ENCODE peak calls at places on chromosomes 2 and 18, in four cellular contexts. One of them, this sample, is unnamed.

GRCh38 chr2:233857511-233858118 is 3.3 kb upstream of the HJURP start:
- DNase-seq in body of pancreas: no peak
- DNase-seq in gastrocnemius medialis: no peak
- DNase-seq in ovary: no peak
- DNase-seq in this sample: no peak

GRCh38 chr2:171383141-171383540 is 50.6 kb downstream of the METTL8 start:
- DNase-seq in body of pancreas: no peak
- DNase-seq in gastrocnemius medialis: no peak
- DNase-seq in ovary: no peak
- DNase-seq in this sample: no peak

GRCh38 chr2:217407466-217407865 is 547.6 kb upstream of the TNP1 start:
- DNase-seq in body of pancreas: no peak
- DNase-seq in gastrocnemius medialis: no peak
- DNase-seq in ovary: no peak
- DNase-seq in this sample: no peak

GRCh38 chr18:48838166-48838775 is 112.5 kb downstream of the SMAD7 start:
- DNase-seq in body of pancreas: no peak
- DNase-seq in gastrocnemius medialis: no peak
- DNase-seq in ovary: no peak
- DNase-seq in this sample: no peak

GRCh38 chr2:185181901-185182300 is 556.7 kb upstream of the FSIP2 start:
- DNase-seq in body of pancreas: no peak
- DNase-seq in gastrocnemius medialis: no peak
- DNase-seq in ovary: no peak
- DNase-seq in this sample: no peak

GRCh38 chr2:215619022-215619958 is 183.4 kb upstream of the FN1 start:
- DNase-seq in body of pancreas: no peak
- DNase-seq in gastrocnemius medialis: no peak
- DNase-seq in ovary: no peak
- DNase-seq in this sample: no peak

GRCh38 chr2:65576861-65577601 is 144.6 kb upstream of the SPRED2 start:
- DNase-seq in body of pancreas: no peak
- DNase-seq in gastrocnemius medialis: no peak
- DNase-seq in ovary: no peak
- DNase-seq in this sample: no peak

GRCh38 chr2:110215566-110216158 is 3.3 kb upstream of the MTLN start:
- DNase-seq in body of pancreas: no peak
- DNase-seq in gastrocnemius medialis: peak
- DNase-seq in ovary: no peak
- DNase-seq in this sample: no peak

GRCh38 chr2:68295523-68295922 is 24.2 kb downstream of the CNRIP1 start:
- DNase-seq in body of pancreas: no peak
- DNase-seq in gastrocnemius medialis: no peak
- DNase-seq in ovary: no peak
- DNase-seq in this sample: no peak

DNA sequence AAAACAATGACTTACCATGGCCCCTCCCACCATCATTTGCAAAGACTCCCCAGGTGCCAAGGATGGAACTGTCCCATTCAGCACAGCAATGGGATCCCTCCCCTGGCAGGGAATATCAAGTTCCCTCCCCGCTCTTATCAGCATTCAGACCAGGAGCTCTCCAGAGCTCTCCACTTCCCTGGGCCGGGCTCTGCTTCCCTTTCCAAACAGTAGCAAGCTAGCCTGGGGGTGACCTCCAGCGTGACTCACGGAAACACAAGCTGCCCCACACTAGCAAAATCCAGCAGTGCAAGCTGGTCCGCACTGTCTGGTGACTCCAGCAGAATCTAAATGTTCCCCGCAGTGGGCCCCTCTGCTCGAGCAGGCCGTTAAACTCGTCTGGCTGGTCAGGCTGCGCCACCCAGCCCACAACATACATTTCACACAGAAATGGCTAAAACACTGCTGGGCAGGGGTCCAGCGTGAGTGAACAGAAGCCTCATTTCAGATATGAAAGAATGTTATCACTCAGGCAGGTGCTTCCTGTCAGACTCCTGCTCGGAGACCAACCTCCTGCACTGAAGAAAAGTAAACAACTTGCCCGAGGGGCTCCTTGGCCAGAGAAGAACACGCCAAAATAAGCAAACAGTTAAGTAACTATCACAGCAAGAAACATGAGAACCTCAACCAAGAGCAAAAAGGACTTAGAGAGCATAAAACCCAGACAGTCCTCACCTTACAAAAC is 33.9 kb downstream of the STAT1 start:
- DNase-seq in body of pancreas: peak
- DNase-seq in gastrocnemius medialis: no peak
- DNase-seq in ovary: peak
- DNase-seq in this sample: peak
- TF ChIP-seq POLR2A in body of pancreas: no peak
- TF ChIP-seq POLR2A in gastrocnemius medialis: no peak
- TF ChIP-seq POLR2A in ovary: no peak
- TF ChIP-seq POLR2A in this sample: no peak

GRCh38 chr2:37571571-37572136 is 99.8 kb downstream of the CDC42EP3 start:
- DNase-seq in body of pancreas: no peak
- DNase-seq in gastrocnemius medialis: no peak
- DNase-seq in ovary: no peak
- DNase-seq in this sample: no peak
- TF ChIP-seq POLR2A in body of pancreas: no peak
- TF ChIP-seq POLR2A in gastrocnemius medialis: no peak
- TF ChIP-seq POLR2A in ovary: no peak
- TF ChIP-seq POLR2A in this sample: no peak

GRCh38 chr2:11343344-11343625 is 1.2 kb downstream of the ROCK2 start:
- DNase-seq in body of pancreas: no peak
- DNase-seq in gastrocnemius medialis: no peak
- DNase-seq in ovary: no peak
- DNase-seq in this sample: no peak

GRCh38 chr2:11343626-11344341 is 652 bp downstream of the ROCK2 start:
- DNase-seq in body of pancreas: peak
- DNase-seq in gastrocnemius medialis: peak
- DNase-seq in ovary: peak
- DNase-seq in this sample: peak

GRCh38 chr2:11340717-11341116 is 3.7 kb downstream of the ROCK2 start:
- DNase-seq in body of pancreas: no peak
- DNase-seq in gastrocnemius medialis: no peak
- DNase-seq in ovary: no peak
- DNase-seq in this sample: no peak

GRCh38 chr2:11344342-11344955 is at the start of gene ROCK2:
- DNase-seq in body of pancreas: peak
- DNase-seq in gastrocnemius medialis: peak
- DNase-seq in ovary: peak
- DNase-seq in this sample: peak

GRCh38 chr2:11342561-11343343 is 1.7 kb downstream of the ROCK2 start:
- DNase-seq in body of pancreas: peak
- DNase-seq in gastrocnemius medialis: no peak
- DNase-seq in ovary: peak
- DNase-seq in this sample: no peak
- TF ChIP-seq POLR2A in body of pancreas: no peak
- TF ChIP-seq POLR2A in gastrocnemius medialis: no peak
- TF ChIP-seq POLR2A in ovary: no peak
- TF ChIP-seq POLR2A in this sample: no peak

DNA sequence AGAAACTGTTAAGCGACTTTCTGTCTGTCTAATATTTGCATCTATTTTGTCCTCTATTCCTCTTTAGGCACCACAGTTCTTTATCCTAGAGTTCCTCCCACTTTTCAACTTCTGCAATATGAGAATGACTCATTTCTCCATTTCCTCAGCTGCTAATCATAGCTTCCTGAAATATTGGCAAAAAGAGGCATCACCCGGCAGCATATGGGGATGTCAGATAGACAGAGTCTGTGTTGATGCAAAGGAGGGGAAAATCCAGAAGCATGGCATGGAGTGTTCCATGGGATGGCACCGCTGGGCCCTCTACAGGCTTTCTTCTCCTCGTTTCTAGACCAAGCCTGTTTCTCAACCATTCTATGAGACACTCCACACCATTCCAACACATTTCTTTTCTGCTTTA is 93.4 kb downstream of the DOCK10 start:
- DNase-seq in body of pancreas: no peak
- DNase-seq in gastrocnemius medialis: no peak
- DNase-seq in ovary: no peak
- DNase-seq in this sample: no peak
- TF ChIP-seq POLR2A in body of pancreas: no peak
- TF ChIP-seq POLR2A in gastrocnemius medialis: no peak
- TF ChIP-seq POLR2A in ovary: no peak
- TF ChIP-seq POLR2A in this sample: no peak

This sample was measured in breast epithelium.